ENCODE peak calls at places on chromosomes 12 and 14, in four cellular contexts. Q, I, N and B are unnamed samples.

GRCh38 chr12:52363111-52363679 is 4.1 kb downstream of the KRT85 start:
- DNase-seq in Q (no peak), I (no peak), N (peak; percentile 82), B (no peak)

GRCh38 chr12:64452559-64453329 is 824 bp downstream of the TBK1 start:
- DNase-seq in Q (no peak), I (no peak), N (no peak), B (no peak)

GRCh38 chr14:87131879-87132278 is 861.1 kb downstream of the GALC start:
- DNase-seq in Q (no peak), I (no peak), N (no peak), B (no peak)

GRCh38 chr12:94586589-94587259 is 63.6 kb downstream of the TMCC3 start:
- DNase-seq in Q (no peak), I (no peak), N (no peak), B (no peak)

GRCh38 chr12:80838708-80839107 is 99.0 kb downstream of the LIN7A start:
- DNase-seq in Q (no peak), I (no peak), N (no peak), B (no peak)

GRCh38 chr12:66603458-66603857 is 75.4 kb downstream of the GRIP1 start:
- DNase-seq in Q (no peak), I (no peak), N (no peak), B (no peak)

GRCh38 chr14:100789460-100790417 is 36.2 kb upstream of the MEG3 start:
- DNase-seq in Q (no peak), I (no peak), N (no peak), B (no peak)

GRCh38 chr12:96522690-96523089 is 33.3 kb downstream of the CFAP54 start:
- DNase-seq in Q (no peak), I (no peak), N (no peak), B (no peak)

GRCh38 chr12:47078733-47079364 is 572 bp upstream of the PCED1B start:
- DNase-seq in Q (peak; percentile 58), I (no peak), N (peak; percentile 86), B (no peak)

GRCh38 chr12:87518508-87518907 is 510.7 kb downstream of the C12orf50 start:
- DNase-seq in Q (no peak), I (no peak), N (no peak), B (no peak)

GRCh38 chr14:68278568-68279436 is 459.2 kb downstream of the RAD51B start:
- DNase-seq in Q (no peak), I (no peak), N (no peak), B (no peak)

GRCh38 chr14:103207404-103208072 is 84.3 kb downstream of the TNFAIP2 start:
- DNase-seq in Q (no peak), I (no peak), N (no peak), B (no peak)

GRCh38 chr12:98532687-98533304 is 17.4 kb downstream of the TMPO start:
- DNase-seq in Q (no peak), I (no peak), N (no peak), B (no peak)